ENCODE peak calls at places on chromosomes 4 and X, in eight cellular contexts. J is PC-3; T is CD4-positive, CD25-positive, alpha-beta regulatory T cell; F is sciatic nerve; C is spleen; Q is M059J; V is T-cell; Y is iPS-NIHi11. B is an unnamed sample.

GRCh38 chr4:11720292-11720691 is 291.6 kb upstream of the HS3ST1 start:
- DNase-seq in T (no peak), Q (peak; percentile 37), J (peak; percentile 67), C (no peak), V (no peak), F (no peak), Y (peak; percentile 33), B (peak; percentile 8)

GRCh38 chr4:149823770-149824221 is 8.2 kb upstream of the IQCM start:
- DNase-seq in V (no peak), Y (no peak), T (no peak), C (no peak), J (peak; percentile 79), Q (peak; percentile 90), F (no peak), B (no peak)

GRCh38 chrX:37998586-37999267 is 7.6 kb upstream of the SYTL5 start:
- DNase-seq in C (no peak), V (no peak), F (no peak), Q (peak; percentile 75), Y (no peak), J (peak; percentile 85), T (no peak), B (no peak)

GRCh38 chr4:13905543-13905942 is 278.0 kb upstream of the BOD1L1 start:
- DNase-seq in T (no peak), V (no peak), C (no peak), J (peak; percentile 72), F (no peak), Y (no peak), Q (no peak), B (no peak)

GRCh38 chrX:133089411-133089810 is 7.5 kb downstream of the USP26 start:
- DNase-seq in F (no peak), T (no peak), Y (no peak), C (no peak), J (peak; percentile 52), Q (no peak), V (no peak), B (no peak)

GRCh38 chr4:175891863-175892262 is 79.8 kb upstream of the GPM6A start:
- DNase-seq in C (no peak), V (no peak), Q (peak; percentile 43), J (peak; percentile 67), Y (peak; percentile 17), F (no peak), T (no peak), B (no peak)

GRCh38 chrX:71098302-71098701 is 2.7 kb downstream of the FOXO4 start:
- DNase-seq in Y (no peak), T (peak; percentile 81), Q (peak; percentile 54), V (peak; percentile 71), C (peak; percentile 90), F (peak; percentile 69), J (peak; percentile 42), B (peak; percentile 82)

GRCh38 chrX:19375546-19375945 is 31.8 kb downstream of the PDHA1 start:
- DNase-seq in J (no peak), V (no peak), Y (no peak), C (peak; percentile 75), T (no peak), F (no peak), Q (no peak), B (no peak)

GRCh38 chr4:125838924-125839323 is 524.2 kb downstream of the FAT4 start:
- DNase-seq in Y (no peak), J (no peak), Q (no peak), T (no peak), F (no peak), V (no peak), C (no peak), B (no peak)

GRCh38 chr4:154335588-154335987 is 156.0 kb downstream of the DCHS2 start:
- DNase-seq in C (no peak), J (no peak), F (no peak), Y (no peak), V (no peak), Q (no peak), T (no peak), B (no peak)

GRCh38 chrX:109719262-109719661 is 13.8 kb downstream of the ACSL4 start:
- DNase-seq in Y (peak; percentile 7), C (no peak), V (no peak), Q (no peak), F (no peak), T (no peak), J (no peak), B (no peak)

GRCh38 chr4:154076921-154077320 is 288.0 kb upstream of the SFRP2 start:
- DNase-seq in V (no peak), F (no peak), T (no peak), Y (no peak), C (no peak), J (peak; percentile 3), Q (peak; percentile 88), B (no peak)

GRCh38 chr4:139656614-139657486 is 8.8 kb upstream of the MGST2 start:
- DNase-seq in Q (peak; percentile 71), Y (peak; percentile 77), T (peak; percentile 63), V (peak; percentile 32), J (peak; percentile 80), F (no peak), C (no peak), B (no peak)

GRCh38 chr4:150402968-150403367 is 179.0 kb upstream of the MAB21L2 start:
- DNase-seq in F (no peak), J (no peak), Y (peak; percentile 53), Q (no peak), C (no peak), T (no peak), V (no peak), B (no peak)

GRCh38 chr4:168917150-168917779 is 92.8 kb downstream of the CBR4 start:
- DNase-seq in Q (peak; percentile 46), J (peak; percentile 65), V (no peak), T (no peak), Y (peak; percentile 26), C (no peak), F (no peak), B (no peak)

GRCh38 chr4:177405508-177405907 is 36.7 kb downstream of the AGA start:
- DNase-seq in C (no peak), J (peak; percentile 35), Q (peak; percentile 12), V (no peak), Y (no peak), T (no peak), F (no peak), B (no peak)

GRCh38 chr4:57020467-57021101 is 41.9 kb downstream of the POLR2B start:
- DNase-seq in J (peak; percentile 95), Q (peak; percentile 71), T (no peak), F (no peak), C (no peak), V (no peak), Y (no peak), B (no peak)

GRCh38 chrX:87941841-87942240 is 424.2 kb downstream of the KLHL4 start:
- DNase-seq in Q (no peak), J (peak; percentile 42), F (no peak), T (no peak), Y (no peak), C (no peak), V (no peak), B (no peak)

GRCh38 chr4:182141046-182141445 is 102.2 kb upstream of the TENM3 start:
- DNase-seq in F (no peak), C (no peak), T (no peak), Y (peak; percentile 23), Q (no peak), J (no peak), V (no peak), B (no peak)

GRCh38 chrX:26334232-26334631 is 118.3 kb downstream of the MAGEB5 start:
- DNase-seq in J (no peak), Q (no peak), F (no peak), V (no peak), T (no peak), Y (no peak), C (peak; percentile 61), B (no peak)

GRCh38 chr4:129163427-129163826 is 67.5 kb downstream of the C4orf33 start:
- DNase-seq in F (no peak), T (no peak), Q (no peak), J (no peak), Y (no peak), C (no peak), V (no peak), B (no peak)

B was measured in naive thymus-derived CD4-positive, alpha-beta T cell.